ENCODE peak calls at places on chromosomes 11 and 22, in eight cellular contexts. G, V, R, E, M, A, Y and P are unnamed samples.

GRCh38 chr22:36856792-36857135 is 4.0 kb upstream of the NCF4 start:
- DNase-seq in G (no peak), V (no peak), R (no peak), E (no peak), M (no peak), A (no peak), Y (no peak), P (no peak)

GRCh38 chr11:6646040-6646439 is 9.6 kb downstream of the DCHS1 start:
- DNase-seq in G (no peak), V (peak; percentile 53), R (peak; percentile 90), E (no peak), M (peak; percentile 79), A (no peak), Y (no peak), P (no peak)

GRCh38 chr11:126573325-126574076 is 218.0 kb downstream of the ST3GAL4 start:
- DNase-seq in G (no peak), V (no peak), R (no peak), E (no peak), M (no peak), A (no peak), Y (peak; percentile 73), P (no peak)

GRCh38 chr11:123216249-123216648 is 21.2 kb upstream of the CLMP start:
- DNase-seq in G (no peak), V (no peak), R (no peak), E (no peak), M (no peak), A (no peak), Y (peak; percentile 89), P (no peak)

GRCh38 chr22:35914665-35915476 is 113.8 kb downstream of the RBFOX2 start:
- DNase-seq in G (peak; percentile 83), V (peak; percentile 73), R (no peak), E (peak; percentile 80), M (peak; percentile 77), A (no peak), Y (peak; percentile 97), P (peak; percentile 79)

GRCh38 chr11:12876340-12876739 is 132.8 kb upstream of the RASSF10 start:
- DNase-seq in G (no peak), V (no peak), R (no peak), E (no peak), M (no peak), A (no peak), Y (no peak), P (no peak)

GRCh38 chr11:76656571-76657081 is 13.9 kb downstream of the LRRC32 start:
- DNase-seq in G (no peak), V (peak; percentile 24), R (peak; percentile 51), E (no peak), M (peak; percentile 65), A (peak; percentile 29), Y (no peak), P (no peak)

GRCh38 chr11:117445097-117445658 is 117.5 kb downstream of the CEP164 start:
- DNase-seq in G (no peak), V (no peak), R (no peak), E (no peak), M (no peak), A (no peak), Y (no peak), P (peak; percentile 82)

GRCh38 chr22:49295851-49296560 is 531.7 kb downstream of the BRD1 start:
- DNase-seq in G (no peak), V (peak; percentile 13), R (no peak), E (no peak), M (no peak), A (no peak), Y (no peak), P (no peak)

GRCh38 chr22:47891609-47892008 is 1129.2 kb downstream of the TBC1D22A start:
- DNase-seq in G (no peak), V (no peak), R (no peak), E (no peak), M (no peak), A (no peak), Y (no peak), P (no peak)

GRCh38 chr11:61828629-61829407 is 718 bp downstream of the FADS2 start:
- DNase-seq in G (peak; percentile 42), V (peak; percentile 46), R (peak; percentile 81), E (peak; percentile 56), M (peak; percentile 81), A (peak; percentile 45), Y (peak; percentile 72), P (peak; percentile 47)

GRCh38 chr11:57479925-57480324 is 19.6 kb downstream of the RTN4RL2 start:
- DNase-seq in G (no peak), V (no peak), R (no peak), E (no peak), M (no peak), A (no peak), Y (peak; percentile 57), P (no peak)

GRCh38 chr22:44045171-44045570 is 21.1 kb downstream of the PARVB start:
- DNase-seq in G (no peak), V (no peak), R (no peak), E (no peak), M (no peak), A (no peak), Y (no peak), P (no peak)

GRCh38 chr11:112310867-112311266 is 50.2 kb upstream of the PLET1 start:
- DNase-seq in G (no peak), V (no peak), R (no peak), E (no peak), M (no peak), A (no peak), Y (no peak), P (no peak)

GRCh38 chr22:37051629-37052385 is at the start of gene KCTD17:
- DNase-seq in G (peak; percentile 53), V (peak; percentile 67), R (peak; percentile 88), E (peak; percentile 58), M (peak; percentile 83), A (peak; percentile 63), Y (peak; percentile 79), P (peak; percentile 86)

GRCh38 chr22:27217154-27217553 is 559.8 kb downstream of the MIAT start:
- DNase-seq in G (no peak), V (no peak), R (no peak), E (no peak), M (no peak), A (no peak), Y (no peak), P (peak; percentile 65)

GRCh38 chr11:132022718-132023117 is 652.3 kb downstream of the NTM start:
- DNase-seq in G (no peak), V (no peak), R (no peak), E (no peak), M (no peak), A (no peak), Y (no peak), P (no peak)

GRCh38 chr11:464316-464715 is 14.2 kb downstream of the PTDSS2 start:
- DNase-seq in G (no peak), V (no peak), R (peak; percentile 65), E (no peak), M (no peak), A (no peak), Y (no peak), P (no peak)

GRCh38 chr11:2465201-2466068 is 20.6 kb downstream of the KCNQ1 start:
- DNase-seq in G (no peak), V (no peak), R (no peak), E (peak; percentile 62), M (peak; percentile 50), A (no peak), Y (no peak), P (no peak)

GRCh38 chr11:94018721-94019120 is 2.4 kb upstream of the HEPHL1 start:
- DNase-seq in G (no peak), V (no peak), R (no peak), E (no peak), M (no peak), A (no peak), Y (no peak), P (no peak)

GRCh38 chr11:102528618-102529017 is 1.9 kb downstream of the MMP7 start:
- DNase-seq in G (no peak), V (no peak), R (no peak), E (no peak), M (no peak), A (no peak), Y (no peak), P (no peak)

GRCh38 chr11:119322921-119323531 is 6.1 kb upstream of the MCAM start:
- DNase-seq in G (no peak), V (no peak), R (no peak), E (no peak), M (peak; percentile 61), A (no peak), Y (no peak), P (no peak)

GRCh38 chr11:119323532-119324033 is 6.7 kb upstream of the MCAM start:
- DNase-seq in G (peak; percentile 63), V (peak; percentile 83), R (no peak), E (peak; percentile 71), M (peak; percentile 89), A (peak; percentile 75), Y (peak; percentile 95), P (peak; percentile 89)

GRCh38 chr11:119320593-119321524 is 3.9 kb upstream of the MCAM start:
- DNase-seq in G (peak; percentile 22), V (peak; percentile 62), R (peak; percentile 87), E (peak; percentile 49), M (peak; percentile 87), A (peak; percentile 49), Y (peak; percentile 77), P (no peak)

GRCh38 chr11:119324124-119324665 is 7.3 kb upstream of the MCAM start:
- DNase-seq in G (no peak), V (no peak), R (no peak), E (no peak), M (peak; percentile 16), A (no peak), Y (no peak), P (no peak)

GRCh38 chr11:119322360-119322739 is 5.4 kb upstream of the MCAM start:
- DNase-seq in G (no peak), V (no peak), R (no peak), E (no peak), M (peak; percentile 9), A (no peak), Y (no peak), P (no peak)
- TF ChIP-seq CTCF in G (no peak), V (peak; percentile 51), R (no peak), E (no peak), M (peak; percentile 5), A (no peak), Y (peak; percentile 13), P (no peak)

GRCh38 chr11:80702264-80702663 is 1261.4 kb upstream of the TENM4 start:
- DNase-seq in G (no peak), V (no peak), R (no peak), E (no peak), M (no peak), A (no peak), Y (no peak), P (no peak)
- H3K4me3 ChIP-seq in G (no peak overlapping the region), V (no peak overlapping the region), R (no peak overlapping the region), E (no peak overlapping the region), M (no peak overlapping the region), A (no peak overlapping the region), Y (no peak overlapping the region), P (no peak overlapping the region)

GRCh38 chr11:15969701-15970329 is 386.5 kb downstream of the SOX6 start:
- DNase-seq in G (no peak), V (no peak), R (no peak), E (no peak), M (no peak), A (no peak), Y (no peak), P (no peak)
- H3K4me1 ChIP-seq in G (peaks cover 35% of the 10 kb centered on the region), V (peaks cover 33% of the 10 kb centered on the region), R (peaks cover 14% of the 10 kb centered on the region), E (peaks cover 23% of the 10 kb centered on the region), M (no peaks in the 10 kb centered on the region), A (peaks cover 2% of the 10 kb centered on the region), Y (peaks cover 6% of the 10 kb centered on the region), P (no peaks in the 10 kb centered on the region)

DNA sequence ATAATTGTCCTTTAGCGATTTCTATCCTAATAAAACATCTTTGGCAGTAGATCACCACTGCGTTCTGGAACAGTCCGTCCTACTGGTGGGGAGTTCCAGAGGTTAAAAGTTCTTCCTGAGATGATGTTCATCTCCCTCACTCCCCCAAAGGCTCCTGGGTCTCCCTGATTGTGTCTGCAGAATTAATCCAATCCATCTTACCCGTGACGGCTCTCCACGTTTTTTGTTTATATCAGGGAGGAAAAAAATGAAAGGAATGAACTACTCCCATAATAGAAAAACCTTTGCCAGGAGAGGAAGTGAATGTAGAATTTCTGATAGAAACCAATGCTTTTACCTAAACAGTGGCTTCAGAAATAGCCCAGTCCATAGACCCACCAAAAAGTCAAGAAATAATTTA is 81.6 kb downstream of the LARGE1 start:
- DNase-seq in G (no peak), V (no peak), R (no peak), E (no peak), M (no peak), A (no peak), Y (no peak), P (no peak)
- TF ChIP-seq CTCF in G (no peak), V (no peak), R (no peak), E (no peak), M (no peak), A (no peak), Y (no peak), P (no peak)